ENCODE peak calls at places on chromosomes 4 and X, in four cellular contexts. S, Z, H and J are unnamed samples.
A peak's percentile ranks its signal among the peaks of the same experiment; 100 is the strongest.

GRCh38 chrX:150038356-150038755 is 100.1 kb upstream of the EOLA2 start:
- DNase-seq in Z (no peak), S (no peak), H (no peak), J (no peak)

GRCh38 chr4:181594188-181594587 is 649.0 kb upstream of the TENM3 start:
- DNase-seq in S (no peak), H (no peak), Z (no peak), J (no peak)

GRCh38 chr4:139763668-139764067 is 98.0 kb downstream of the MGST2 start:
- DNase-seq in H (no peak), S (no peak), Z (peak; percentile 43), J (no peak)

GRCh38 chr4:81786063-81786763 is 314.5 kb upstream of the RASGEF1B start:
- DNase-seq in H (no peak), S (no peak), Z (peak; percentile 6), J (no peak)

GRCh38 chrX:138711399-138712347 is at the start of gene FGF13:
- DNase-seq in Z (peak; percentile 6), S (no peak), H (peak; percentile 89), J (no peak)

GRCh38 chr4:93080316-93080715 is 748.2 kb upstream of the ATOH1 start:
- DNase-seq in Z (no peak), H (no peak), S (no peak), J (no peak)

GRCh38 chrX:39898147-39898546 is 199.6 kb downstream of the BCOR start:
- DNase-seq in Z (no peak), H (no peak), S (no peak), J (no peak)

GRCh38 chr4:80173841-80174240 is 23.5 kb upstream of the PRDM8 start:
- DNase-seq in H (no peak), S (no peak), Z (no peak), J (no peak)

GRCh38 chr4:114028071-114028470 is 48.6 kb upstream of the ARSJ start:
- DNase-seq in H (no peak), Z (no peak), S (no peak), J (no peak)

GRCh38 chr4:139329665-139330200 is 27.5 kb upstream of the NDUFC1 start:
- DNase-seq in H (no peak), S (no peak), Z (no peak), J (no peak)

GRCh38 chr4:139247241-139247640 is 32.8 kb downstream of the MGARP start:
- DNase-seq in H (no peak), Z (no peak), S (no peak), J (no peak)

GRCh38 chr4:184215709-184216328 is 1.9 kb downstream of the ENPP6 start:
- DNase-seq in Z (no peak), H (no peak), S (no peak), J (no peak)

GRCh38 chr4:68176500-68176899 is 46.8 kb upstream of the TMPRSS11F start:
- DNase-seq in Z (no peak), H (peak; percentile 7), S (no peak), J (peak; percentile 8)

GRCh38 chr4:101155368-101155767 is 192.0 kb downstream of the PPP3CA start:
- DNase-seq in S (no peak), Z (no peak), H (no peak), J (no peak)

GRCh38 chrX:40095588-40096394 is 2.0 kb downstream of the BCOR start:
- DNase-seq in H (peak; percentile 72), S (peak; percentile 43), Z (no peak), J (no peak)

GRCh38 chr4:46931981-46932380 is 22.9 kb upstream of the COX7B2 start:
- DNase-seq in S (peak; percentile 33), H (no peak), Z (peak; percentile 32), J (peak; percentile 23)

GRCh38 chrX:136531951-136532350 is at the start of gene VGLL1:
- DNase-seq in H (no peak), Z (no peak), S (no peak), J (no peak)

GRCh38 chr4:127968565-127968964 is 3.4 kb downstream of the ABHD18 start:
- DNase-seq in Z (peak; percentile 47), S (no peak), H (no peak), J (no peak)

GRCh38 chrX:118536204-118536603 is 40.6 kb downstream of the DOCK11 start:
- DNase-seq in S (no peak), Z (no peak), H (no peak), J (no peak)

GRCh38 chr4:72505314-72505744 is 63.7 kb downstream of the ADAMTS3 start:
- DNase-seq in S (no peak), H (peak; percentile 9), Z (peak; percentile 4), J (peak; percentile 28)

GRCh38 chrX:83422836-83423235 is 85.3 kb upstream of the POU3F4 start:
- DNase-seq in H (no peak), S (no peak), Z (no peak), J (no peak)

GRCh38 chrX:140180585-140180984 is 215.3 kb upstream of the CXorf66 start:
- DNase-seq in H (no peak), Z (no peak), S (no peak), J (no peak)

GRCh38 chr4:55311792-55312490 is 34.1 kb upstream of the SRD5A3 start:
- DNase-seq in S (no peak), Z (no peak), H (no peak), J (no peak)

GRCh38 chrX:134737061-134737460 is 78.8 kb upstream of the PLAC1 start:
- DNase-seq in Z (no peak), S (no peak), H (no peak), J (no peak)

GRCh38 chr4:19944806-19945205 is 306.9 kb upstream of the SLIT2 start:
- DNase-seq in H (peak; percentile 2), S (no peak), Z (no peak), J (no peak)

GRCh38 chrX:18360867-18361266 is 6.4 kb upstream of the SCML2 start:
- DNase-seq in Z (no peak), S (no peak), H (no peak), J (no peak)

GRCh38 chr4:19945979-19946380 is 305.7 kb upstream of the SLIT2 start:
- DNase-seq in H (no peak), Z (no peak), S (peak; percentile 64), J (peak; percentile 73)

GRCh38 chr4:147351083-147351787 is 129.7 kb upstream of the EDNRA start:
- DNase-seq in Z (no peak), S (no peak), H (no peak), J (no peak)

GRCh38 chr4:54976682-54977081 is 148.7 kb downstream of the KDR start:
- DNase-seq in S (no peak), H (peak; percentile 13), Z (no peak), J (no peak)

GRCh38 chrX:126670258-126670657 is 117.6 kb upstream of the DCAF12L1 start:
- DNase-seq in H (no peak), S (no peak), Z (no peak), J (no peak)

GRCh38 chrX:133415276-133416105 is at the start of gene GPC4:
- DNase-seq in S (peak; percentile 45), H (peak; percentile 97), Z (peak; percentile 51), J (no peak)

GRCh38 chr4:6943870-6944195 is 34.2 kb downstream of the TBC1D14 start:
- DNase-seq in S (no peak), H (no peak), Z (no peak), J (no peak)
- H3K4me3 ChIP-seq in S (no peak overlapping the region), H (no peak overlapping the region), Z (no peak overlapping the region), J (no peak overlapping the region)

GRCh38 chrX:34654939-34655338 is 2.1 kb downstream of the TMEM47 start:
- DNase-seq in H (no peak), Z (no peak), S (no peak), J (no peak)

GRCh38 chrX:34658316-34658715 is 1.2 kb upstream of the TMEM47 start:
- DNase-seq in S (no peak), H (no peak), Z (no peak), J (no peak)

GRCh38 chrX:34656842-34657780 is at the start of gene TMEM47:
- DNase-seq in H (peak; percentile 90), Z (peak; percentile 73), S (no peak), J (no peak)

GRCh38 chrX:34655496-34656258 is 1.4 kb downstream of the TMEM47 start:
- DNase-seq in S (no peak), Z (peak; percentile 8), H (no peak), J (no peak)

DNA sequence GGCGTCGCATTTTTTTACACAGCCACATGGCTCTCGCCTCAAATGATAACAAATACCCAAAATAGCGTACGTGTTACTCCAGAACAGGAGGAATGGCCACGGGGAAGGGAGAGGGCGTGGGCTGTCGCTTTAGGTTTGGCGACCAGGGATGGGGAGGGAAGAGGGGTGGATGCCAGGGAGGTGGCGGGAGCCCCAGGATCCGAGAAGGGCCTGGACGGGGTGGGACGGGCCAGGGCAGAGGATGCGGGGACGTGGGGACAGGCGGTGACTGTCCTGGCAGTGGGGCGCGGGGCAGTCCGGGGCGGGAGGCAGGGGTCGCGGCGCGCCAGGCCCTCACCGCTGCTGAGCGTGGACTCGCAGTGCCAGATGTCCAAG is 631 bp downstream of the TMEM47 start:
- DNase-seq in H (peak; percentile 30), S (no peak), Z (no peak), J (no peak)
- H3K4me3 ChIP-seq in H (peak overlapping the region; percentile 66), S (no peak overlapping the region), Z (peak overlapping the region; percentile 58), J (no peak overlapping the region)

GRCh38 chr4:146255463-146255862 is 41.1 kb downstream of the REELD1 start:
- DNase-seq in H (no peak), S (no peak), Z (no peak), J (no peak)
- H3K4me3 ChIP-seq in H (no peak overlapping the region), S (no peak overlapping the region), Z (no peak overlapping the region), J (no peak overlapping the region)

DNA sequence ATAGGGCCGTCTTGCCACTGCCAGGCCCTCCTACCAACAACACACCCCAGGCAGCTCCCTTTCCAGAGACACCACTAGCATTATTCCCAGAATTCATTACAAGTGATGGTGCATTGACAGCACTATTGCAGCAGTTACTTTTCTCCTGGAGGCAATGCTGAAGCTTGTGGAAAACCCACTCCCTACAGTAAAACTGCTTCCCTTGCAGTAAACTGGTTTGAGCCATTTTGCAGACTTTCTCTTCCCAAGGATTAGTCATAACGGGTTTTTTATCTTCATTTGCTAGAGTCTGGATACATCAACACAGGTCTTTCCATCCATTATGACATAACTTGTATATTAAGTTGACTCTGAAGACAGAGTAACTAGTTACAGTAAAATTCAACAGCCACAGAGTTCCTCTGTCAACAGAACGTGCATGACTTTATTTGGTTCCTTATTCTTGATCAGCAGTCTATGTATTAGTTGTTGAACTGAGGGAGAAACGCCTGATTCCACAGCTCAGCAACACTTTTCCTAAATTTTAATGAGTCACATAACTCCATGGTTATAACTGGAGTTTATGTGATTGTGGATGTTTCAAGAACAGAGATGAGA is 2.2 kb downstream of the ANKRD50 start:
- DNase-seq in S (no peak), H (no peak), Z (no peak), J (no peak)
- H3K4me3 ChIP-seq in S (no peak overlapping the region), H (no peak overlapping the region), Z (peak overlapping the region; percentile 87), J (no peak overlapping the region)

GRCh38 chrX:71532753-71533425 is at the start of gene OGT:
- DNase-seq in H (peak; percentile 72), S (peak; percentile 96), Z (peak; percentile 96), J (peak; percentile 98)

GRCh38 chrX:71536285-71536684 is 3.4 kb downstream of the OGT start:
- DNase-seq in H (no peak), S (no peak), Z (no peak), J (no peak)

GRCh38 chrX:71533850-71534515 is 1.1 kb downstream of the OGT start:
- DNase-seq in H (no peak), Z (peak; percentile 46), S (peak; percentile 68), J (peak; percentile 44)

GRCh38 chrX:71533514-71533849 is 578 bp downstream of the OGT start:
- DNase-seq in Z (no peak), S (no peak), H (no peak), J (no peak)

GRCh38 chrX:71534773-71535544 is 2.1 kb downstream of the OGT start:
- DNase-seq in Z (no peak), S (no peak), H (no peak), J (no peak)
- H3K4me3 ChIP-seq in Z (peak overlapping the region; percentile 72), S (peak overlapping the region; percentile 51), H (peak overlapping the region; percentile 87), J (peak overlapping the region; percentile 95)